ENCODE peak calls at places on chromosome X, in seven cellular contexts. One of them, this sample, is unnamed.

GRCh38 chrX:41377624-41378023 is 43.7 kb downstream of the DDX3X start:
- DNase-seq in NCI-H345: no peak
- DNase-seq in mucosa of descending colon: no peak
- DNase-seq in stimulated activated CD8-positive, alpha-beta memory T cell treated with anti-CD3 and anti-CD28 coated beads, Interleukin-15, amount 100 ng/mL, for 24 hours: no peak
- DNase-seq in stimulated activated CD4-positive, alpha-beta T cell treated with anti-CD3 and anti-CD28 coated beads, Interleukin-2, amount 100 ng/mL, for 48 hours: no peak
- DNase-seq in progenitor cell of endocrine pancreas: no peak
- DNase-seq in heart left ventricle: no peak
- DNase-seq in this sample: no peak

GRCh38 chrX:69133561-69134542 is 31.4 kb downstream of the PJA1 start:
- DNase-seq in NCI-H345: no peak
- DNase-seq in mucosa of descending colon: peak; percentile 12
- DNase-seq in stimulated activated CD8-positive, alpha-beta memory T cell treated with anti-CD3 and anti-CD28 coated beads, Interleukin-15, amount 100 ng/mL, for 24 hours: no peak
- DNase-seq in stimulated activated CD4-positive, alpha-beta T cell treated with anti-CD3 and anti-CD28 coated beads, Interleukin-2, amount 100 ng/mL, for 48 hours: no peak
- DNase-seq in progenitor cell of endocrine pancreas: no peak
- DNase-seq in heart left ventricle: no peak
- DNase-seq in this sample: no peak

GRCh38 chrX:8988456-8988855 is 45.5 kb downstream of the FAM9B start:
- DNase-seq in NCI-H345: no peak
- DNase-seq in mucosa of descending colon: peak; percentile 21
- DNase-seq in stimulated activated CD8-positive, alpha-beta memory T cell treated with anti-CD3 and anti-CD28 coated beads, Interleukin-15, amount 100 ng/mL, for 24 hours: no peak
- DNase-seq in stimulated activated CD4-positive, alpha-beta T cell treated with anti-CD3 and anti-CD28 coated beads, Interleukin-2, amount 100 ng/mL, for 48 hours: peak; percentile 11
- DNase-seq in progenitor cell of endocrine pancreas: no peak
- DNase-seq in heart left ventricle: no peak
- DNase-seq in this sample: no peak

GRCh38 chrX:129777218-129777768 is 2.5 kb upstream of the SASH3 start:
- DNase-seq in NCI-H345: no peak
- DNase-seq in mucosa of descending colon: peak; percentile 69
- DNase-seq in stimulated activated CD8-positive, alpha-beta memory T cell treated with anti-CD3 and anti-CD28 coated beads, Interleukin-15, amount 100 ng/mL, for 24 hours: no peak
- DNase-seq in stimulated activated CD4-positive, alpha-beta T cell treated with anti-CD3 and anti-CD28 coated beads, Interleukin-2, amount 100 ng/mL, for 48 hours: peak; percentile 48
- DNase-seq in progenitor cell of endocrine pancreas: no peak
- DNase-seq in heart left ventricle: peak; percentile 63
- DNase-seq in this sample: no peak

GRCh38 chrX:87664381-87664780 is 146.8 kb downstream of the KLHL4 start:
- DNase-seq in NCI-H345: no peak
- DNase-seq in mucosa of descending colon: no peak
- DNase-seq in stimulated activated CD8-positive, alpha-beta memory T cell treated with anti-CD3 and anti-CD28 coated beads, Interleukin-15, amount 100 ng/mL, for 24 hours: no peak
- DNase-seq in stimulated activated CD4-positive, alpha-beta T cell treated with anti-CD3 and anti-CD28 coated beads, Interleukin-2, amount 100 ng/mL, for 48 hours: no peak
- DNase-seq in progenitor cell of endocrine pancreas: no peak
- DNase-seq in heart left ventricle: no peak
- DNase-seq in this sample: peak; percentile 38

GRCh38 chrX:71664889-71665491 is 2.4 kb upstream of the LOC101059915 start:
- DNase-seq in NCI-H345: no peak
- DNase-seq in mucosa of descending colon: no peak
- DNase-seq in stimulated activated CD8-positive, alpha-beta memory T cell treated with anti-CD3 and anti-CD28 coated beads, Interleukin-15, amount 100 ng/mL, for 24 hours: no peak
- DNase-seq in stimulated activated CD4-positive, alpha-beta T cell treated with anti-CD3 and anti-CD28 coated beads, Interleukin-2, amount 100 ng/mL, for 48 hours: no peak
- DNase-seq in progenitor cell of endocrine pancreas: no peak
- DNase-seq in heart left ventricle: no peak
- DNase-seq in this sample: no peak

GRCh38 chrX:16544969-16545368 is 105.0 kb upstream of the S100G start:
- DNase-seq in NCI-H345: no peak
- DNase-seq in mucosa of descending colon: no peak
- DNase-seq in stimulated activated CD8-positive, alpha-beta memory T cell treated with anti-CD3 and anti-CD28 coated beads, Interleukin-15, amount 100 ng/mL, for 24 hours: no peak
- DNase-seq in stimulated activated CD4-positive, alpha-beta T cell treated with anti-CD3 and anti-CD28 coated beads, Interleukin-2, amount 100 ng/mL, for 48 hours: no peak
- DNase-seq in progenitor cell of endocrine pancreas: no peak
- DNase-seq in heart left ventricle: no peak
- DNase-seq in this sample: no peak

GRCh38 chrX:38754102-38754790 is 47.0 kb upstream of the MID1IP1 start:
- DNase-seq in NCI-H345: peak; percentile 42
- DNase-seq in mucosa of descending colon: peak; percentile 54
- DNase-seq in stimulated activated CD8-positive, alpha-beta memory T cell treated with anti-CD3 and anti-CD28 coated beads, Interleukin-15, amount 100 ng/mL, for 24 hours: no peak
- DNase-seq in stimulated activated CD4-positive, alpha-beta T cell treated with anti-CD3 and anti-CD28 coated beads, Interleukin-2, amount 100 ng/mL, for 48 hours: peak; percentile 19
- DNase-seq in progenitor cell of endocrine pancreas: no peak
- DNase-seq in heart left ventricle: no peak
- DNase-seq in this sample: peak; percentile 35

GRCh38 chrX:86066998-86067397 is 19.6 kb upstream of the CHM start:
- DNase-seq in NCI-H345: no peak
- DNase-seq in mucosa of descending colon: no peak
- DNase-seq in stimulated activated CD8-positive, alpha-beta memory T cell treated with anti-CD3 and anti-CD28 coated beads, Interleukin-15, amount 100 ng/mL, for 24 hours: no peak
- DNase-seq in stimulated activated CD4-positive, alpha-beta T cell treated with anti-CD3 and anti-CD28 coated beads, Interleukin-2, amount 100 ng/mL, for 48 hours: no peak
- DNase-seq in progenitor cell of endocrine pancreas: no peak
- DNase-seq in heart left ventricle: no peak
- DNase-seq in this sample: no peak

GRCh38 chrX:24483596-24483995 is 18.5 kb downstream of the PDK3 start:
- DNase-seq in NCI-H345: no peak
- DNase-seq in mucosa of descending colon: no peak
- DNase-seq in stimulated activated CD8-positive, alpha-beta memory T cell treated with anti-CD3 and anti-CD28 coated beads, Interleukin-15, amount 100 ng/mL, for 24 hours: no peak
- DNase-seq in stimulated activated CD4-positive, alpha-beta T cell treated with anti-CD3 and anti-CD28 coated beads, Interleukin-2, amount 100 ng/mL, for 48 hours: no peak
- DNase-seq in progenitor cell of endocrine pancreas: no peak
- DNase-seq in heart left ventricle: no peak
- DNase-seq in this sample: no peak

GRCh38 chrX:49754238-49754857 is 58.6 kb upstream of the PAGE1 start:
- DNase-seq in NCI-H345: peak; percentile 11
- DNase-seq in mucosa of descending colon: peak; percentile 36
- DNase-seq in stimulated activated CD8-positive, alpha-beta memory T cell treated with anti-CD3 and anti-CD28 coated beads, Interleukin-15, amount 100 ng/mL, for 24 hours: peak; percentile 2
- DNase-seq in stimulated activated CD4-positive, alpha-beta T cell treated with anti-CD3 and anti-CD28 coated beads, Interleukin-2, amount 100 ng/mL, for 48 hours: peak; percentile 31
- DNase-seq in progenitor cell of endocrine pancreas: peak; percentile 17
- DNase-seq in heart left ventricle: no peak
- DNase-seq in this sample: no peak

GRCh38 chrX:78333521-78333920 is 6.1 kb upstream of the CYSLTR1 start:
- DNase-seq in NCI-H345: no peak
- DNase-seq in mucosa of descending colon: no peak
- DNase-seq in stimulated activated CD8-positive, alpha-beta memory T cell treated with anti-CD3 and anti-CD28 coated beads, Interleukin-15, amount 100 ng/mL, for 24 hours: no peak
- DNase-seq in stimulated activated CD4-positive, alpha-beta T cell treated with anti-CD3 and anti-CD28 coated beads, Interleukin-2, amount 100 ng/mL, for 48 hours: no peak
- DNase-seq in progenitor cell of endocrine pancreas: no peak
- DNase-seq in heart left ventricle: no peak
- DNase-seq in this sample: no peak

GRCh38 chrX:42943051-42943450 is 165.1 kb upstream of the PPP1R2C start:
- DNase-seq in NCI-H345: no peak
- DNase-seq in mucosa of descending colon: no peak
- DNase-seq in stimulated activated CD8-positive, alpha-beta memory T cell treated with anti-CD3 and anti-CD28 coated beads, Interleukin-15, amount 100 ng/mL, for 24 hours: no peak
- DNase-seq in stimulated activated CD4-positive, alpha-beta T cell treated with anti-CD3 and anti-CD28 coated beads, Interleukin-2, amount 100 ng/mL, for 48 hours: no peak
- DNase-seq in progenitor cell of endocrine pancreas: no peak
- DNase-seq in heart left ventricle: no peak
- DNase-seq in this sample: no peak

GRCh38 chrX:129831486-129831885 is 12.2 kb downstream of the ZDHHC9 start:
- DNase-seq in NCI-H345: peak; percentile 75
- DNase-seq in mucosa of descending colon: peak; percentile 16
- DNase-seq in stimulated activated CD8-positive, alpha-beta memory T cell treated with anti-CD3 and anti-CD28 coated beads, Interleukin-15, amount 100 ng/mL, for 24 hours: no peak
- DNase-seq in stimulated activated CD4-positive, alpha-beta T cell treated with anti-CD3 and anti-CD28 coated beads, Interleukin-2, amount 100 ng/mL, for 48 hours: no peak
- DNase-seq in progenitor cell of endocrine pancreas: no peak
- DNase-seq in heart left ventricle: peak; percentile 54
- DNase-seq in this sample: no peak